ENCODE peak calls at places on chromosomes 16 and 17, in seven cellular contexts. K is WTC11; F is stimulated activated CD4-positive, alpha-beta T cell treated with anti-CD3 and anti-CD28 coated beads, Interleukin-4, amount 100 ng/mL, for 48 hours; R is GM19239; S is HuH-7; Q is GDM1; P is activated T-helper 1 cell treated with anti-CD3 and anti-CD28 coated beads, Interleukin-12 subunit alpha, Interleukin-12 subunit beta, Interleukin-2, Interleukin-4 antibody, amounts not matched to agents 30 ng/mL and 10 ng/mL and 1 ng/mL, durations not matched to agents 14 hours and 24 hours and 36 hours. T is an unnamed sample.

GRCh38 chr16:85220125-85220839 is 108.0 kb upstream of the CIBAR2 start:
- DNase-seq in R (no peak), K (no peak), P (no peak), S (no peak), F (no peak), Q (no peak), T (peak; percentile 67)

GRCh38 chr16:87856796-87857228 is 12.5 kb downstream of the SLC7A5 start:
- DNase-seq in S (no peak), R (no peak), K (no peak), P (no peak), F (no peak), Q (no peak), T (no peak)

GRCh38 chr16:53142823-53143568 is 88.2 kb downstream of the CHD9 start:
- DNase-seq in Q (no peak), P (no peak), F (no peak), R (no peak), K (no peak), S (no peak), T (no peak)

GRCh38 chr17:31067699-31068184 is 27.0 kb upstream of the NF1 start:
- DNase-seq in S (no peak), P (no peak), R (no peak), K (no peak), Q (no peak), F (no peak), T (no peak)

GRCh38 chr16:86924537-86924936 is 346.2 kb downstream of the FOXL1 start:
- DNase-seq in F (no peak), K (no peak), Q (no peak), R (no peak), P (no peak), S (no peak), T (no peak)

GRCh38 chr16:64696872-64697271 is 425.0 kb downstream of the CDH11 start:
- DNase-seq in R (no peak), F (no peak), S (no peak), K (no peak), Q (no peak), P (no peak), T (no peak)

GRCh38 chr16:66750279-66751134 is 902 bp downstream of the DYNC1LI2 start:
- DNase-seq in R (peak; percentile 10), K (no peak), P (no peak), Q (no peak), S (no peak), F (no peak), T (no peak)

GRCh38 chr16:23706439-23706838 is 6.6 kb downstream of the ERN2 start:
- DNase-seq in R (no peak), P (no peak), S (no peak), F (no peak), Q (no peak), K (no peak), T (no peak)

GRCh38 chr16:3907586-3907985 is 27.1 kb upstream of the CREBBP start:
- DNase-seq in F (no peak), Q (no peak), S (no peak), K (peak; percentile 38), P (no peak), R (no peak), T (no peak)